ENCODE peak calls at places on chromosomes 11 and 22, in five cellular contexts. One of them, this sample, is unnamed.
A peak's percentile ranks its signal among the peaks of the same experiment; 100 is the strongest.

GRCh38 chr11:118343248-118343647 is 743 bp upstream of the CD3D start:
- DNase-seq in stomach: no peak
- DNase-seq in cardiac muscle cell: no peak
- DNase-seq in dorsolateral prefrontal cortex: no peak
- DNase-seq in T-cell: no peak
- DNase-seq in this sample: no peak

GRCh38 chr11:1654388-1655167 is 25.0 kb downstream of the KRTAP5-5 start:
- DNase-seq in stomach: no peak
- DNase-seq in cardiac muscle cell: no peak
- DNase-seq in dorsolateral prefrontal cortex: no peak
- DNase-seq in T-cell: no peak
- DNase-seq in this sample: no peak

GRCh38 chr22:45612451-45612901 is 59.2 kb upstream of the ATXN10 start:
- DNase-seq in stomach: no peak
- DNase-seq in cardiac muscle cell: no peak
- DNase-seq in dorsolateral prefrontal cortex: no peak
- DNase-seq in T-cell: peak; percentile 15
- DNase-seq in this sample: no peak

GRCh38 chr22:31970490-31971444 is 26.4 kb downstream of the YWHAH start:
- DNase-seq in stomach: peak; percentile 91
- DNase-seq in cardiac muscle cell: peak; percentile 86
- DNase-seq in dorsolateral prefrontal cortex: peak; percentile 93
- DNase-seq in T-cell: peak; percentile 88
- DNase-seq in this sample: no peak

GRCh38 chr22:36323182-36323854 is 64.4 kb downstream of the MYH9 start:
- DNase-seq in stomach: peak; percentile 73
- DNase-seq in cardiac muscle cell: peak; percentile 79
- DNase-seq in dorsolateral prefrontal cortex: no peak
- DNase-seq in T-cell: no peak
- DNase-seq in this sample: no peak

GRCh38 chr11:10601722-10602281 is 33.3 kb upstream of the LYVE1 start:
- DNase-seq in stomach: no peak
- DNase-seq in cardiac muscle cell: no peak
- DNase-seq in dorsolateral prefrontal cortex: no peak
- DNase-seq in T-cell: no peak
- DNase-seq in this sample: no peak

GRCh38 chr11:61513143-61513740 is 4.7 kb downstream of the LRRC10B start:
- DNase-seq in stomach: no peak
- DNase-seq in cardiac muscle cell: no peak
- DNase-seq in dorsolateral prefrontal cortex: no peak
- DNase-seq in T-cell: no peak
- DNase-seq in this sample: no peak

GRCh38 chr11:10350341-10350740 is 45.5 kb downstream of the ADM start:
- DNase-seq in stomach: no peak
- DNase-seq in cardiac muscle cell: no peak
- DNase-seq in dorsolateral prefrontal cortex: no peak
- DNase-seq in T-cell: no peak
- DNase-seq in this sample: no peak

GRCh38 chr11:69839516-69839915 is 20.3 kb upstream of the FGF3 start:
- DNase-seq in stomach: no peak
- DNase-seq in cardiac muscle cell: no peak
- DNase-seq in dorsolateral prefrontal cortex: no peak
- DNase-seq in T-cell: no peak
- DNase-seq in this sample: no peak